ENCODE peak calls at places on chromosomes 13 and 19, in six cellular contexts. I is SK-N-SH; A is trophoblast cell; J is thyroid gland; E is breast epithelium; H is CD4-positive, CD25-positive, alpha-beta regulatory T cell. D is an unnamed sample. For H3K9me3, the result is how much of the 10 kb centered on the place peaks cover.

GRCh38 chr19:33201886-33202545 is 7.9 kb downstream of the LRP3 start:
- DNase-seq in I (peak), A (no peak), J (no peak), E (no peak), H (no peak), D (no peak)

GRCh38 chr19:52331757-52332156 is 4.3 kb upstream of the ZNF610 start:
- DNase-seq in I (no peak), A (no peak), J (no peak), E (no peak), H (peak), D (no peak)

GRCh38 chr13:51769455-51770127 is 34.4 kb downstream of the DHRS12 start:
- DNase-seq in I (peak), A (peak), J (peak), E (peak), H (no peak), D (no peak)

GRCh38 chr13:87376081-87376480 is 295.1 kb upstream of the SLITRK5 start:
- DNase-seq in I (no peak), A (no peak), J (no peak), E (no peak), H (no peak), D (no peak)

GRCh38 chr13:74662895-74663294 is 528.7 kb upstream of the KLF12 start:
- DNase-seq in I (no peak), A (no peak), J (no peak), E (no peak), H (no peak), D (no peak)

GRCh38 chr13:51475727-51476521 is 23.1 kb upstream of the INTS6 start:
- DNase-seq in I (no peak), A (no peak), J (no peak), E (no peak), H (peak), D (no peak)

GRCh38 chr13:35957996-35958395 is 173.2 kb downstream of the DCLK1 start:
- DNase-seq in I (no peak), A (no peak), J (no peak), E (no peak), H (no peak), D (no peak)

GRCh38 chr19:17183271-17183757 is 31.8 kb upstream of the USE1 start:
- DNase-seq in I (no peak), A (no peak), J (no peak), E (no peak), H (peak), D (peak)

GRCh38 chr13:74062933-74063332 is 71.3 kb downstream of the KLF12 start:
- DNase-seq in I (no peak), A (no peak), J (no peak), E (no peak), H (no peak), D (peak)

GRCh38 chr13:105090244-105090643 is 1445.2 kb downstream of the EFNB2 start:
- DNase-seq in I (no peak), A (no peak), J (no peak), E (no peak), H (no peak), D (no peak)

GRCh38 chr13:27573265-27573664 is 47.1 kb downstream of the LNX2 start:
- DNase-seq in I (no peak), A (peak), J (no peak), E (no peak), H (no peak), D (no peak)

GRCh38 chr19:9073806-9074205 is 13.1 kb upstream of the OR1M1 start:
- DNase-seq in I (no peak), A (no peak), J (no peak), E (no peak), H (no peak), D (no peak)

DNA sequence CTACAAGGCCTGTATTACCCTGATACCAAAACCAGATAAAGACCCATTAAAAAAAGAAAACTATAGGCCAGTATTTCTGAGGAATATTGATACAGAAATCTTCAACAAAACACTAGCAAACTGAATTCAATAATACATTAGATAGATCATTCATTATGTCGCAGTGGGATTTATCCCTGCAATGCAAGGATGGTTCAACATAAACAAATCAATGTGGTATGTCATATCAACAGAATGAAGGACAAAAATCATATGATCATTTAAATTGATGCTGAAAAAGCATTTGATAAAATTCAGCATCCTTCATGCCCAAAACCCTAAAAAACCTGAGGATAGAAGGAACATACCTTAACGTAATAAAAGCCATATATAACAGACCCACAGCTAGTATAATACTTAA is 50.0 kb downstream of the RB1 start:
- DNase-seq in I (no peak), A (no peak), J (no peak), E (no peak), H (no peak), D (no peak)
- H3K9me3 ChIP-seq in I (under half), A (under half), J (under half), E (under half), H (under half), D (under half)

DNA sequence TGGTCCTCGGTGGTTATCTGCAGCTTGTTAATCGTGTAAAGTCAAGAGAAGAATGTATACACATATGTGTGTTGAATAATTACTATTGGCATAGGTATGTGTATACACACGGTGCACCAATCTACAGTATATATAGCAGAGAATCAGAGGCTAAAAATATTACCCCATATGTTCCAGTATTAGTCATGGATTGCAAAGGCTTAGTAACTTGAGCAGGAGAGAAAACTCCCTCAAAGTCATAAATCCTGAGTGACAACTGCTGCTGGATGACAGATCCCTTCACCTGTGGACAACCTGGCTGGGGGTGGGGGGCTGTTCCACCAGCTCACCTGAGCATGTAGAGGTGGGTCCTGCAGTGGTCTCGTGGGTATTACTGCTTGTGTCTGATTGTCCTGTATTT is 185.0 kb downstream of the ZNF536 start:
- DNase-seq in I (no peak), A (no peak), J (no peak), E (no peak), H (no peak), D (no peak)
- H3K27ac ChIP-seq in I (no peak), A (no peak), J (no peak), E (no peak), H (no peak), D (no peak)

GRCh38 chr19:15623711-15624318 is 8.8 kb downstream of the CYP4F8 start:
- DNase-seq in I (no peak), A (peak), J (no peak), E (no peak), H (no peak), D (no peak)
- H3K9me3 ChIP-seq in I (under half), A (under half), J (under half), E (under half), H (under half), D (under half)

GRCh38 chr19:54905411-54905810 is 537 bp upstream of the NCR1 start:
- DNase-seq in I (no peak), A (no peak), J (no peak), E (no peak), H (no peak), D (no peak)

GRCh38 chr19:54906819-54907218 is 871 bp downstream of the NCR1 start:
- DNase-seq in I (no peak), A (no peak), J (no peak), E (no peak), H (no peak), D (no peak)

GRCh38 chr19:54903303-54903702 is 2.6 kb upstream of the NCR1 start:
- DNase-seq in I (no peak), A (no peak), J (no peak), E (no peak), H (no peak), D (no peak)

DNA sequence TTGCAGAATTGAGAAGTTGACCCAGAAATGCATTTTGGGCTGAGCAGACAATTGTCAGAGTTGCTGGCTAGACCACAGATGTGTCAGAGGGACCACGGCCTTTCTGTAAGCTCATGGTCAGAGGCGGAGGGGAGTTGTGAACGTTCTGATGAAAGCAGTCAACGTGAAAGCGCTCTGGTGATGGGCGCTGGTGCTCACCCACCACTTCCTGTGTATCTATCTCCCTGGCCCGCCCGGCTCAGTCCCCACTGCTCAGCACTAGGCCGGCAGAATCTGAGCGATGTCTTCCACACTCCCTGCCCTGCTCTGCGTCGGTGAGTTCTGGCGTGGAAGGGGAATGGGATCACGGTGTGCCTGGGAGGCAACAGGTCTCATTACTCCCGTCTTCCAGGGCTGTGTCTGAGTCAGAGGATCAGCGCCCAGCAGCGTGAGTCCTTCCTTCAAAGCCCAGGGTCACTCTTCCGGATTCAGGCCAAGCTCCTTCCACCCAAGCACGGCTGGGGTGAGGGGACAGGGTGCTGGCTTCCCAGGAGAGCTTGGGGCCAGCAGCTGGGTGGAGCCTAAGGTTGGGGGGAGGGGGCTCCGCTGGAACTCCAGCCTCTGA is at the start of gene NCR1:
- DNase-seq in I (no peak), A (peak), J (no peak), E (no peak), H (no peak), D (peak)
- H3K27ac ChIP-seq in I (no peak), A (peak), J (no peak), E (no peak), H (no peak), D (peak)

GRCh38 chr19:56987184-56987583 is 132.6 kb upstream of the USP29 start:
- DNase-seq in I (peak), A (no peak), J (no peak), E (no peak), H (no peak), D (no peak)

GRCh38 chr19:56983804-56984203 is 136.0 kb upstream of the USP29 start:
- DNase-seq in I (no peak), A (no peak), J (no peak), E (no peak), H (no peak), D (no peak)

GRCh38 chr19:56983148-56983547 is 136.6 kb upstream of the USP29 start:
- DNase-seq in I (no peak), A (no peak), J (no peak), E (no peak), H (no peak), D (no peak)

GRCh38 chr19:56993851-56994250 is 125.9 kb upstream of the USP29 start:
- DNase-seq in I (no peak), A (no peak), J (no peak), E (no peak), H (no peak), D (no peak)

GRCh38 chr19:56988271-56988670 is 131.5 kb upstream of the USP29 start:
- DNase-seq in I (no peak), A (no peak), J (no peak), E (no peak), H (no peak), D (no peak)
- H3K9me3 ChIP-seq in I (under half), A (under half), J (under half), E (under half), H (under half), D (under half)

D was measured in CD8-positive, alpha-beta T cell.